ENCODE peak calls at places on chromosomes 4 and X, in ten cellular contexts. J is EH; Y is RPMI7951; Z is NCI-H1105 treated with DMSO at 0.1 percent for 48 hours; I is germinal center; T is foreskin fibroblast; C is effector memory CD8-positive, alpha-beta T cell; A is Panc1; K is mammary epithelial cell; D is BE2C. U is an unnamed sample.

GRCh38 chr4:146477054-146477453 is 44.7 kb downstream of the SLC10A7 start:
- DNase-seq in J (peak; percentile 31), Y (no peak), Z (no peak), I (no peak), T (no peak), C (no peak), A (no peak), K (no peak), D (no peak), U (peak; percentile 5)

GRCh38 chrX:7950865-7951264 is 23.7 kb upstream of the PNPLA4 start:
- DNase-seq in J (no peak), Y (no peak), Z (no peak), I (no peak), T (no peak), C (no peak), A (no peak), K (no peak), D (no peak), U (no peak)

GRCh38 chr4:95061220-95061619 is 303.5 kb downstream of the BMPR1B start:
- DNase-seq in J (no peak), Y (no peak), Z (no peak), I (no peak), T (no peak), C (no peak), A (no peak), K (no peak), D (no peak), U (no peak)

GRCh38 chr4:66178901-66179300 is 508.6 kb upstream of the EPHA5 start:
- DNase-seq in J (peak; percentile 92), Y (peak; percentile 70), Z (no peak), I (no peak), T (no peak), C (no peak), A (no peak), K (no peak), D (no peak), U (peak; percentile 90)

GRCh38 chr4:98994474-98995182 is 893 bp upstream of the METAP1 start:
- DNase-seq in J (peak; percentile 19), Y (no peak), Z (no peak), I (no peak), T (peak; percentile 6), C (no peak), A (no peak), K (no peak), D (no peak), U (peak; percentile 4)

GRCh38 chr4:8044699-8045098 is 105.0 kb upstream of the AFAP1 start:
- DNase-seq in J (no peak), Y (no peak), Z (peak; percentile 96), I (no peak), T (no peak), C (no peak), A (no peak), K (no peak), D (peak; percentile 58), U (no peak)

GRCh38 chr4:156294577-156294976 is 340.9 kb upstream of the CTSO start:
- DNase-seq in J (peak; percentile 91), Y (peak; percentile 90), Z (peak; percentile 64), I (no peak), T (peak; percentile 72), C (no peak), A (no peak), K (peak; percentile 69), D (no peak), U (peak; percentile 91)

GRCh38 chr4:154617820-154618317 is 5.4 kb upstream of the FGG start:
- DNase-seq in J (no peak), Y (no peak), Z (no peak), I (no peak), T (no peak), C (no peak), A (no peak), K (no peak), D (no peak), U (no peak)

GRCh38 chr4:1012031-1012739 is 759 bp downstream of the FGFRL1 start:
- DNase-seq in J (peak; percentile 48), Y (peak; percentile 47), Z (no peak), I (no peak), T (no peak), C (peak; percentile 37), A (no peak), K (peak; percentile 40), D (no peak), U (peak; percentile 81)

GRCh38 chr4:47485047-47485692 is at the start of gene ATP10D:
- DNase-seq in J (peak; percentile 95), Y (peak; percentile 90), Z (peak; percentile 66), I (peak; percentile 83), T (peak; percentile 95), C (peak; percentile 68), A (peak; percentile 72), K (peak; percentile 91), D (peak; percentile 96), U (peak; percentile 91)

GRCh38 chr4:99807666-99808065 is 9.0 kb upstream of the DAPP1 start:
- DNase-seq in J (no peak), Y (no peak), Z (no peak), I (no peak), T (no peak), C (no peak), A (no peak), K (no peak), D (no peak), U (no peak)

GRCh38 chrX:147173586-147173985 is 359.0 kb upstream of the CXorf51A start:
- DNase-seq in J (no peak), Y (no peak), Z (no peak), I (no peak), T (no peak), C (no peak), A (no peak), K (no peak), D (no peak), U (no peak)

GRCh38 chr4:3340703-3341088 is 47.9 kb downstream of the RGS12 start:
- DNase-seq in J (no peak), Y (no peak), Z (no peak), I (no peak), T (no peak), C (no peak), A (no peak), K (peak; percentile 7), D (no peak), U (no peak)

GRCh38 chrX:71254092-71254941 is at the start of gene ZMYM3:
- DNase-seq in J (peak; percentile 85), Y (peak; percentile 88), Z (peak; percentile 80), I (peak; percentile 93), T (peak; percentile 81), C (peak; percentile 74), A (no peak), K (peak; percentile 77), D (peak; percentile 89), U (peak; percentile 93)

GRCh38 chr4:3291411-3291968 is 1.3 kb upstream of the RGS12 start:
- DNase-seq in J (no peak), Y (peak; percentile 25), Z (no peak), I (no peak), T (no peak), C (no peak), A (no peak), K (peak; percentile 54), D (no peak), U (no peak)

GRCh38 chr4:72302981-72303704 is 265.9 kb downstream of the ADAMTS3 start:
- DNase-seq in J (peak; percentile 51), Y (peak; percentile 38), Z (no peak), I (peak; percentile 17), T (no peak), C (peak; percentile 43), A (no peak), K (peak; percentile 29), D (peak; percentile 52), U (peak; percentile 26)

GRCh38 chr4:98687876-98688275 is 29.5 kb upstream of the TSPAN5 start:
- DNase-seq in J (peak; percentile 24), Y (peak; percentile 26), Z (no peak), I (no peak), T (peak; percentile 35), C (no peak), A (no peak), K (no peak), D (no peak), U (peak; percentile 18)

GRCh38 chr4:20297246-20297645 is 45.5 kb downstream of the SLIT2 start:
- DNase-seq in J (peak; percentile 37), Y (no peak), Z (no peak), I (no peak), T (no peak), C (no peak), A (no peak), K (no peak), D (no peak), U (no peak)

GRCh38 chrX:81489987-81490386 is 288.1 kb downstream of the SH3BGRL start:
- DNase-seq in J (no peak), Y (no peak), Z (no peak), I (no peak), T (no peak), C (no peak), A (no peak), K (no peak), D (no peak), U (no peak)

GRCh38 chrX:69074726-69075125 is 90.5 kb downstream of the PJA1 start:
- DNase-seq in J (no peak), Y (no peak), Z (no peak), I (no peak), T (no peak), C (no peak), A (no peak), K (no peak), D (no peak), U (no peak)

GRCh38 chr4:65954416-65954815 is 284.1 kb upstream of the EPHA5 start:
- DNase-seq in J (no peak), Y (no peak), Z (no peak), I (no peak), T (no peak), C (no peak), A (no peak), K (no peak), D (no peak), U (no peak)

GRCh38 chr4:25182941-25183340 is 22.7 kb upstream of the SEPSECS start:
- DNase-seq in J (no peak), Y (no peak), Z (no peak), I (no peak), T (no peak), C (no peak), A (no peak), K (no peak), D (no peak), U (no peak)

GRCh38 chr4:87521757-87522374 is 7.3 kb downstream of the SPARCL1 start:
- DNase-seq in J (peak; percentile 49), Y (peak; percentile 11), Z (peak; percentile 66), I (no peak), T (peak; percentile 29), C (no peak), A (no peak), K (peak; percentile 90), D (no peak), U (peak; percentile 86)

GRCh38 chr4:89324671-89325070 is 17.1 kb upstream of the GPRIN3 start:
- DNase-seq in J (peak; percentile 31), Y (no peak), Z (no peak), I (peak; percentile 59), T (peak; percentile 23), C (no peak), A (no peak), K (no peak), D (no peak), U (no peak)

GRCh38 chrX:23799469-23800065 is 16.6 kb downstream of the SAT1 start:
- DNase-seq in J (peak; percentile 32), Y (no peak), Z (no peak), I (no peak), T (no peak), C (no peak), A (no peak), K (no peak), D (no peak), U (no peak)

GRCh38 chrX:33211356-33212254 is at the start of gene DMD:
- DNase-seq in J (no peak), Y (peak; percentile 88), Z (no peak), I (no peak), T (peak; percentile 1), C (no peak), A (no peak), K (peak; percentile 76), D (no peak), U (no peak)

GRCh38 chrX:23782455-23782854 is 518 bp upstream of the SAT1 start:
- DNase-seq in J (peak; percentile 40), Y (peak; percentile 51), Z (no peak), I (no peak), T (no peak), C (no peak), A (no peak), K (no peak), D (no peak), U (peak; percentile 47)

GRCh38 chrX:63765692-63766091 is 19.3 kb downstream of the ARHGEF9 start:
- DNase-seq in J (no peak), Y (no peak), Z (no peak), I (no peak), T (no peak), C (no peak), A (no peak), K (no peak), D (no peak), U (no peak)

U was measured in M059J.